ENCODE peak calls at places on chromosomes 7 and 10, in ten cellular contexts. One of them, this sample, is unnamed. For H3K4me1, the result is how much of the 10 kb centered on the place peaks cover.

GRCh38 chr7:3210531-3210930 is 90.5 kb upstream of the SDK1 start:
- DNase-seq in psoas muscle: no peak
- DNase-seq in prostate gland: no peak
- DNase-seq in tibial artery: no peak
- DNase-seq in neural progenitor cell: peak
- DNase-seq in colonic mucosa: no peak
- DNase-seq in upper lobe of right lung: no peak
- DNase-seq in thyroid gland: no peak
- DNase-seq in pancreas: no peak
- DNase-seq in aorta: peak
- DNase-seq in this sample: no peak

GRCh38 chr10:69891057-69891617 is 89.4 kb downstream of the COL13A1 start:
- DNase-seq in psoas muscle: no peak
- DNase-seq in prostate gland: no peak
- DNase-seq in tibial artery: no peak
- DNase-seq in neural progenitor cell: no peak
- DNase-seq in colonic mucosa: peak
- DNase-seq in upper lobe of right lung: no peak
- DNase-seq in thyroid gland: no peak
- DNase-seq in pancreas: no peak
- DNase-seq in aorta: no peak
- DNase-seq in this sample: no peak

GRCh38 chr10:12965571-12965970 is 35.9 kb downstream of the CCDC3 start:
- DNase-seq in psoas muscle: no peak
- DNase-seq in prostate gland: no peak
- DNase-seq in tibial artery: no peak
- DNase-seq in neural progenitor cell: no peak
- DNase-seq in colonic mucosa: no peak
- DNase-seq in upper lobe of right lung: no peak
- DNase-seq in thyroid gland: no peak
- DNase-seq in pancreas: no peak
- DNase-seq in aorta: no peak
- DNase-seq in this sample: no peak

GRCh38 chr7:26429168-26429567 is 137.5 kb downstream of the SNX10 start:
- DNase-seq in psoas muscle: no peak
- DNase-seq in prostate gland: no peak
- DNase-seq in tibial artery: no peak
- DNase-seq in neural progenitor cell: no peak
- DNase-seq in colonic mucosa: no peak
- DNase-seq in upper lobe of right lung: no peak
- DNase-seq in thyroid gland: no peak
- DNase-seq in pancreas: no peak
- DNase-seq in aorta: no peak
- DNase-seq in this sample: no peak

GRCh38 chr7:42493436-42494198 is 256.6 kb upstream of the GLI3 start:
- DNase-seq in psoas muscle: peak
- DNase-seq in prostate gland: peak
- DNase-seq in tibial artery: peak
- DNase-seq in neural progenitor cell: peak
- DNase-seq in colonic mucosa: peak
- DNase-seq in upper lobe of right lung: peak
- DNase-seq in thyroid gland: peak
- DNase-seq in pancreas: peak
- DNase-seq in aorta: peak
- DNase-seq in this sample: peak

GRCh38 chr10:71094712-71095390 is 117.5 kb upstream of the UNC5B start:
- DNase-seq in psoas muscle: no peak
- DNase-seq in prostate gland: no peak
- DNase-seq in tibial artery: no peak
- DNase-seq in neural progenitor cell: no peak
- DNase-seq in colonic mucosa: no peak
- DNase-seq in upper lobe of right lung: no peak
- DNase-seq in thyroid gland: no peak
- DNase-seq in pancreas: no peak
- DNase-seq in aorta: no peak
- DNase-seq in this sample: no peak

GRCh38 chr7:577971-578370 is 58.3 kb upstream of the PDGFA start:
- DNase-seq in psoas muscle: no peak
- DNase-seq in prostate gland: no peak
- DNase-seq in tibial artery: no peak
- DNase-seq in neural progenitor cell: peak
- DNase-seq in colonic mucosa: no peak
- DNase-seq in upper lobe of right lung: no peak
- DNase-seq in thyroid gland: no peak
- DNase-seq in pancreas: peak
- DNase-seq in aorta: no peak
- DNase-seq in this sample: no peak

GRCh38 chr10:102845352-102845902 is 8.2 kb upstream of the CYP17A1 start:
- DNase-seq in psoas muscle: no peak
- DNase-seq in prostate gland: no peak
- DNase-seq in tibial artery: no peak
- DNase-seq in neural progenitor cell: no peak
- DNase-seq in colonic mucosa: no peak
- DNase-seq in upper lobe of right lung: peak
- DNase-seq in thyroid gland: no peak
- DNase-seq in pancreas: no peak
- DNase-seq in aorta: no peak
- DNase-seq in this sample: no peak

GRCh38 chr7:28761485-28761884 is 196.6 kb downstream of the TRIL start:
- DNase-seq in psoas muscle: no peak
- DNase-seq in prostate gland: no peak
- DNase-seq in tibial artery: no peak
- DNase-seq in neural progenitor cell: no peak
- DNase-seq in colonic mucosa: no peak
- DNase-seq in upper lobe of right lung: no peak
- DNase-seq in thyroid gland: no peak
- DNase-seq in pancreas: no peak
- DNase-seq in aorta: no peak
- DNase-seq in this sample: no peak

GRCh38 chr10:73251683-73252444 is 580 bp downstream of the MRPS16 start:
- DNase-seq in psoas muscle: peak
- DNase-seq in prostate gland: no peak
- DNase-seq in tibial artery: no peak
- DNase-seq in neural progenitor cell: peak
- DNase-seq in colonic mucosa: peak
- DNase-seq in upper lobe of right lung: no peak
- DNase-seq in thyroid gland: no peak
- DNase-seq in pancreas: peak
- DNase-seq in aorta: no peak
- DNase-seq in this sample: peak

GRCh38 chr7:49644402-49645166 is 128.9 kb upstream of the VWC2 start:
- DNase-seq in psoas muscle: no peak
- DNase-seq in prostate gland: no peak
- DNase-seq in tibial artery: no peak
- DNase-seq in neural progenitor cell: peak
- DNase-seq in colonic mucosa: no peak
- DNase-seq in upper lobe of right lung: no peak
- DNase-seq in thyroid gland: no peak
- DNase-seq in pancreas: no peak
- DNase-seq in aorta: no peak
- DNase-seq in this sample: no peak

GRCh38 chr7:30074422-30075030 is 46.3 kb downstream of the PLEKHA8 start:
- DNase-seq in psoas muscle: no peak
- DNase-seq in prostate gland: no peak
- DNase-seq in tibial artery: no peak
- DNase-seq in neural progenitor cell: peak
- DNase-seq in colonic mucosa: no peak
- DNase-seq in upper lobe of right lung: no peak
- DNase-seq in thyroid gland: no peak
- DNase-seq in pancreas: no peak
- DNase-seq in aorta: no peak
- DNase-seq in this sample: no peak

DNA sequence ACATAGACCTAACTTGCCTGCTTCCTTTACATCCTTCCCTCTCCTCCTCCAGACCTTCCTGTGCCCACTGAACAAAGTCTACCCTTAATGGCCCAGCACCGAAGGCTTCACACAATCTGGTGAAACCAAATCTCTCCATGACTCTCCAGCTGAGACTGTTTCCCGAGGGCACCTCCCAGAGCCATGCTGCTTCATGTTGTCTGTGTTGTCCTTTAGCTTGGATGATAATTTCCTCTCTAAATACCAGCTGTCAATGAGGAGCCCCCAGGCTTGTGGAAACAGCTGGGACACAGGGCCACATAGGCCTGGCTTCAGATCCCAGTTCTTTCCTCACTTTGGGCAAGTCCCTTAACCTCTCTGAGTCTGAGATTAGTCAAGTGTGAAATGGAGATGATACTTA is 54.3 kb downstream of the DLD start:
- DNase-seq in psoas muscle: no peak
- DNase-seq in prostate gland: no peak
- DNase-seq in tibial artery: no peak
- DNase-seq in neural progenitor cell: no peak
- DNase-seq in colonic mucosa: no peak
- DNase-seq in upper lobe of right lung: no peak
- DNase-seq in thyroid gland: no peak
- DNase-seq in pancreas: no peak
- DNase-seq in aorta: no peak
- DNase-seq in this sample: no peak
- H3K4me1 ChIP-seq in psoas muscle: under half
- H3K4me1 ChIP-seq in prostate gland: under half
- H3K4me1 ChIP-seq in tibial artery: under half
- H3K4me1 ChIP-seq in neural progenitor cell: under half
- H3K4me1 ChIP-seq in colonic mucosa: under half
- H3K4me1 ChIP-seq in upper lobe of right lung: under half
- H3K4me1 ChIP-seq in thyroid gland: under half
- H3K4me1 ChIP-seq in pancreas: under half
- H3K4me1 ChIP-seq in aorta: under half
- H3K4me1 ChIP-seq in this sample: under half

GRCh38 chr7:115229401-115230083 is 307.6 kb downstream of the MDFIC start:
- DNase-seq in psoas muscle: no peak
- DNase-seq in prostate gland: no peak
- DNase-seq in tibial artery: no peak
- DNase-seq in neural progenitor cell: no peak
- DNase-seq in colonic mucosa: no peak
- DNase-seq in upper lobe of right lung: no peak
- DNase-seq in thyroid gland: no peak
- DNase-seq in pancreas: no peak
- DNase-seq in aorta: no peak
- DNase-seq in this sample: no peak

GRCh38 chr7:115227473-115228235 is 305.8 kb downstream of the MDFIC start:
- DNase-seq in psoas muscle: no peak
- DNase-seq in prostate gland: no peak
- DNase-seq in tibial artery: no peak
- DNase-seq in neural progenitor cell: no peak
- DNase-seq in colonic mucosa: no peak
- DNase-seq in upper lobe of right lung: no peak
- DNase-seq in thyroid gland: no peak
- DNase-seq in pancreas: no peak
- DNase-seq in aorta: no peak
- DNase-seq in this sample: no peak

GRCh38 chr7:115223959-115224358 is 302.1 kb downstream of the MDFIC start:
- DNase-seq in psoas muscle: no peak
- DNase-seq in prostate gland: no peak
- DNase-seq in tibial artery: no peak
- DNase-seq in neural progenitor cell: no peak
- DNase-seq in colonic mucosa: no peak
- DNase-seq in upper lobe of right lung: no peak
- DNase-seq in thyroid gland: no peak
- DNase-seq in pancreas: no peak
- DNase-seq in aorta: no peak
- DNase-seq in this sample: no peak

GRCh38 chr7:115224923-115225322 is 303.0 kb downstream of the MDFIC start:
- DNase-seq in psoas muscle: no peak
- DNase-seq in prostate gland: no peak
- DNase-seq in tibial artery: no peak
- DNase-seq in neural progenitor cell: no peak
- DNase-seq in colonic mucosa: no peak
- DNase-seq in upper lobe of right lung: no peak
- DNase-seq in thyroid gland: no peak
- DNase-seq in pancreas: no peak
- DNase-seq in aorta: no peak
- DNase-seq in this sample: no peak

DNA sequence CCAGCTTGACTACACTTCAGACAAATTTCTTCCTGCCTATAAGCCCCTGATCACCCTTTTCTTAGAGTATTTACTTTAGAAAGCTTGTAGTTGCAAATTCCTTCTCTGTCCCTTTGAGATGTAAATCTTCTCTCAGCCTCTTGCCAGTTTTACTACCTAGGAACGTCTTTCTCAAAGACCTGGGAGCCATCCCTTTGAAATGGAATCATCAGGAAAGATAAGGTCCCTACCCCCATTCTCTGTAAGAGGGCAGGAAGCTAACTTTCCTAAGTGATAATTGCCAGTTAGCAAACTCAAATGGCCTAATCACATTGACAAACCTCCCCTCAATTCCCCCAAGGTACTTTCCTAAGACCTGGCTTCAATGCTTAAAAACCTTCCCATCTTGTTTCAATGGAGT is 304.5 kb downstream of the MDFIC start:
- DNase-seq in psoas muscle: no peak
- DNase-seq in prostate gland: no peak
- DNase-seq in tibial artery: no peak
- DNase-seq in neural progenitor cell: peak
- DNase-seq in colonic mucosa: no peak
- DNase-seq in upper lobe of right lung: no peak
- DNase-seq in thyroid gland: no peak
- DNase-seq in pancreas: no peak
- DNase-seq in aorta: no peak
- DNase-seq in this sample: no peak
- H3K4me1 ChIP-seq in psoas muscle: under half
- H3K4me1 ChIP-seq in prostate gland: under half
- H3K4me1 ChIP-seq in tibial artery: under half
- H3K4me1 ChIP-seq in neural progenitor cell: under half
- H3K4me1 ChIP-seq in colonic mucosa: under half
- H3K4me1 ChIP-seq in upper lobe of right lung: under half
- H3K4me1 ChIP-seq in thyroid gland: under half
- H3K4me1 ChIP-seq in pancreas: under half
- H3K4me1 ChIP-seq in aorta: under half
- H3K4me1 ChIP-seq in this sample: under half

DNA sequence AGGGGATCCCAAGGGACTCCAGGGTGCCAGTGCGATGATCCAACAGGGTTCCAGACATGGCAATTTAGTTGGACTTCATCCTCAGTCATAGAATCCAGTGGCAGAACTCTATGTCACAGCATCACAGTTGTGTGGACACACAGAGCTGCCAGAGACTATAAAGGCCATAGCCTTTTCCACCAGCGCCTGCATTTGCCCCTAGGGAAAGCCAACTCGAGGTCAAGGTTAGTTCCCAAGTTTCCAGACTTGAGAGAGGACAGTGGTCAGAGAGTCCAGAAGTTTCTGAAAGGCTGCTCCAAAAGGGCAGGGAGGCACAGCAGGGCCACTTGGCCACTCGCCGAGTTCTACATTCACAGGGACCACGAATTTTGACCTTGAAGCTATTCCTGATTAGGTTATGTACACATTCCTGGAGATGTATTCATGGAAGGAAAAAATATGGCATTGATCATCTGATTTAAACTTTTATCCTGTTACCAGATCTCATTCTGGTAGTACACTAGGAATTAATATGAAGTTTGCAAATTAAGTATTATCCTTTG is 170.1 kb downstream of the KCNMA1 start:
- DNase-seq in psoas muscle: no peak
- DNase-seq in prostate gland: no peak
- DNase-seq in tibial artery: peak
- DNase-seq in neural progenitor cell: no peak
- DNase-seq in colonic mucosa: no peak
- DNase-seq in upper lobe of right lung: no peak
- DNase-seq in thyroid gland: no peak
- DNase-seq in pancreas: no peak
- DNase-seq in aorta: no peak
- DNase-seq in this sample: no peak
- H3K4me1 ChIP-seq in psoas muscle: under half
- H3K4me1 ChIP-seq in prostate gland: under half
- H3K4me1 ChIP-seq in tibial artery: under half
- H3K4me1 ChIP-seq in neural progenitor cell: under half
- H3K4me1 ChIP-seq in colonic mucosa: under half
- H3K4me1 ChIP-seq in upper lobe of right lung: under half
- H3K4me1 ChIP-seq in thyroid gland: under half
- H3K4me1 ChIP-seq in pancreas: under half
- H3K4me1 ChIP-seq in aorta: under half
- H3K4me1 ChIP-seq in this sample: under half

GRCh38 chr10:511849-512191 is 177.6 kb downstream of the DIP2C start:
- DNase-seq in psoas muscle: no peak
- DNase-seq in prostate gland: no peak
- DNase-seq in tibial artery: no peak
- DNase-seq in neural progenitor cell: no peak
- DNase-seq in colonic mucosa: no peak
- DNase-seq in upper lobe of right lung: peak
- DNase-seq in thyroid gland: no peak
- DNase-seq in pancreas: peak
- DNase-seq in aorta: peak
- DNase-seq in this sample: no peak
- H3K4me1 ChIP-seq in psoas muscle: under half
- H3K4me1 ChIP-seq in prostate gland: under half
- H3K4me1 ChIP-seq in tibial artery: under half
- H3K4me1 ChIP-seq in neural progenitor cell: under half
- H3K4me1 ChIP-seq in colonic mucosa: under half
- H3K4me1 ChIP-seq in upper lobe of right lung: under half
- H3K4me1 ChIP-seq in thyroid gland: under half
- H3K4me1 ChIP-seq in pancreas: under half
- H3K4me1 ChIP-seq in aorta: under half
- H3K4me1 ChIP-seq in this sample: under half

This sample was measured in lower lobe of right lung.